ENCODE peak calls at places on chromosome 13, in nine cellular contexts. One of them, this sample, is unnamed.

GRCh38 chr13:30744056-30744684 is 8.8 kb downstream of the ALOX5AP start:
- DNase-seq in gastrocnemius medialis: peak; percentile 35
- DNase-seq in heart left ventricle: no peak
- DNase-seq in adrenal gland: peak; percentile 80
- DNase-seq in endodermal cell: no peak
- DNase-seq in ascending aorta: peak; percentile 74
- DNase-seq in GM23248: peak; percentile 48
- DNase-seq in testis: no peak
- DNase-seq in heart right ventricle: no peak
- DNase-seq in this sample: no peak

GRCh38 chr13:39876258-39876657 is 220.8 kb downstream of the COG6 start:
- DNase-seq in endodermal cell: no peak
- DNase-seq in heart right ventricle: no peak
- DNase-seq in testis: no peak
- DNase-seq in ascending aorta: no peak
- DNase-seq in GM23248: peak; percentile 70
- DNase-seq in heart left ventricle: no peak
- DNase-seq in gastrocnemius medialis: no peak
- DNase-seq in adrenal gland: no peak
- DNase-seq in this sample: no peak

GRCh38 chr13:30020726-30021312 is 170.4 kb upstream of the UBL3 start:
- DNase-seq in gastrocnemius medialis: no peak
- DNase-seq in heart left ventricle: no peak
- DNase-seq in adrenal gland: no peak
- DNase-seq in endodermal cell: no peak
- DNase-seq in testis: no peak
- DNase-seq in ascending aorta: no peak
- DNase-seq in GM23248: peak; percentile 82
- DNase-seq in heart right ventricle: no peak
- DNase-seq in this sample: no peak

GRCh38 chr13:30133554-30133912 is 173.8 kb downstream of the KATNAL1 start:
- DNase-seq in heart left ventricle: no peak
- DNase-seq in testis: no peak
- DNase-seq in heart right ventricle: no peak
- DNase-seq in ascending aorta: no peak
- DNase-seq in adrenal gland: no peak
- DNase-seq in endodermal cell: no peak
- DNase-seq in gastrocnemius medialis: no peak
- DNase-seq in GM23248: no peak
- DNase-seq in this sample: no peak

GRCh38 chr13:49995535-49996165 is 1.2 kb upstream of the TRIM13 start:
- DNase-seq in heart right ventricle: no peak
- DNase-seq in heart left ventricle: no peak
- DNase-seq in ascending aorta: no peak
- DNase-seq in testis: no peak
- DNase-seq in adrenal gland: no peak
- DNase-seq in gastrocnemius medialis: no peak
- DNase-seq in endodermal cell: no peak
- DNase-seq in GM23248: peak; percentile 36
- DNase-seq in this sample: no peak

GRCh38 chr13:83057119-83057518 is 825.2 kb downstream of the SLITRK1 start:
- DNase-seq in heart left ventricle: no peak
- DNase-seq in GM23248: peak; percentile 63
- DNase-seq in heart right ventricle: no peak
- DNase-seq in endodermal cell: no peak
- DNase-seq in ascending aorta: no peak
- DNase-seq in testis: no peak
- DNase-seq in gastrocnemius medialis: no peak
- DNase-seq in adrenal gland: no peak
- DNase-seq in this sample: no peak

GRCh38 chr13:44816701-44817684 is 172.3 kb downstream of the NUFIP1 start:
- DNase-seq in testis: no peak
- DNase-seq in gastrocnemius medialis: no peak
- DNase-seq in ascending aorta: no peak
- DNase-seq in GM23248: peak; percentile 71
- DNase-seq in heart left ventricle: no peak
- DNase-seq in endodermal cell: peak; percentile 43
- DNase-seq in adrenal gland: no peak
- DNase-seq in heart right ventricle: no peak
- DNase-seq in this sample: no peak

GRCh38 chr13:26528527-26528926 is 29.0 kb upstream of the WASF3 start:
- DNase-seq in heart right ventricle: no peak
- DNase-seq in adrenal gland: no peak
- DNase-seq in GM23248: no peak
- DNase-seq in gastrocnemius medialis: no peak
- DNase-seq in ascending aorta: no peak
- DNase-seq in endodermal cell: no peak
- DNase-seq in heart left ventricle: no peak
- DNase-seq in testis: no peak
- DNase-seq in this sample: no peak

GRCh38 chr13:80033286-80033685 is 307.6 kb downstream of the SPRY2 start:
- DNase-seq in endodermal cell: no peak
- DNase-seq in heart left ventricle: no peak
- DNase-seq in GM23248: no peak
- DNase-seq in heart right ventricle: no peak
- DNase-seq in testis: no peak
- DNase-seq in ascending aorta: no peak
- DNase-seq in adrenal gland: no peak
- DNase-seq in gastrocnemius medialis: no peak
- DNase-seq in this sample: no peak

GRCh38 chr13:38670627-38671026 is 16.2 kb upstream of the FREM2 start:
- DNase-seq in heart right ventricle: no peak
- DNase-seq in testis: no peak
- DNase-seq in heart left ventricle: no peak
- DNase-seq in adrenal gland: no peak
- DNase-seq in ascending aorta: no peak
- DNase-seq in GM23248: peak; percentile 53
- DNase-seq in endodermal cell: no peak
- DNase-seq in gastrocnemius medialis: no peak
- DNase-seq in this sample: no peak

GRCh38 chr13:22090114-22090513 is 419.2 kb downstream of the FGF9 start:
- DNase-seq in heart right ventricle: no peak
- DNase-seq in endodermal cell: no peak
- DNase-seq in gastrocnemius medialis: no peak
- DNase-seq in ascending aorta: no peak
- DNase-seq in GM23248: no peak
- DNase-seq in adrenal gland: no peak
- DNase-seq in testis: no peak
- DNase-seq in heart left ventricle: no peak
- DNase-seq in this sample: no peak

GRCh38 chr13:33723772-33724435 is 94.0 kb upstream of the RFC3 start:
- DNase-seq in heart right ventricle: peak; percentile 86
- DNase-seq in ascending aorta: peak; percentile 89
- DNase-seq in adrenal gland: peak; percentile 93
- DNase-seq in gastrocnemius medialis: peak; percentile 62
- DNase-seq in testis: peak; percentile 92
- DNase-seq in heart left ventricle: peak; percentile 74
- DNase-seq in GM23248: peak; percentile 90
- DNase-seq in endodermal cell: peak; percentile 91
- DNase-seq in this sample: peak; percentile 50

GRCh38 chr13:33728271-33729037 is 89.5 kb upstream of the RFC3 start:
- DNase-seq in heart right ventricle: peak; percentile 56
- DNase-seq in gastrocnemius medialis: no peak
- DNase-seq in endodermal cell: no peak
- DNase-seq in adrenal gland: peak; percentile 74
- DNase-seq in ascending aorta: peak; percentile 63
- DNase-seq in heart left ventricle: peak; percentile 66
- DNase-seq in GM23248: peak; percentile 26
- DNase-seq in testis: no peak
- DNase-seq in this sample: no peak

GRCh38 chr13:33725340-33725739 is 92.6 kb upstream of the RFC3 start:
- DNase-seq in adrenal gland: no peak
- DNase-seq in ascending aorta: no peak
- DNase-seq in heart right ventricle: no peak
- DNase-seq in gastrocnemius medialis: no peak
- DNase-seq in endodermal cell: no peak
- DNase-seq in GM23248: no peak
- DNase-seq in testis: no peak
- DNase-seq in heart left ventricle: no peak
- DNase-seq in this sample: no peak

GRCh38 chr13:33730147-33730546 is 87.8 kb upstream of the RFC3 start:
- DNase-seq in heart left ventricle: no peak
- DNase-seq in testis: no peak
- DNase-seq in ascending aorta: no peak
- DNase-seq in endodermal cell: no peak
- DNase-seq in adrenal gland: no peak
- DNase-seq in heart right ventricle: no peak
- DNase-seq in gastrocnemius medialis: no peak
- DNase-seq in GM23248: no peak
- DNase-seq in this sample: no peak

DNA sequence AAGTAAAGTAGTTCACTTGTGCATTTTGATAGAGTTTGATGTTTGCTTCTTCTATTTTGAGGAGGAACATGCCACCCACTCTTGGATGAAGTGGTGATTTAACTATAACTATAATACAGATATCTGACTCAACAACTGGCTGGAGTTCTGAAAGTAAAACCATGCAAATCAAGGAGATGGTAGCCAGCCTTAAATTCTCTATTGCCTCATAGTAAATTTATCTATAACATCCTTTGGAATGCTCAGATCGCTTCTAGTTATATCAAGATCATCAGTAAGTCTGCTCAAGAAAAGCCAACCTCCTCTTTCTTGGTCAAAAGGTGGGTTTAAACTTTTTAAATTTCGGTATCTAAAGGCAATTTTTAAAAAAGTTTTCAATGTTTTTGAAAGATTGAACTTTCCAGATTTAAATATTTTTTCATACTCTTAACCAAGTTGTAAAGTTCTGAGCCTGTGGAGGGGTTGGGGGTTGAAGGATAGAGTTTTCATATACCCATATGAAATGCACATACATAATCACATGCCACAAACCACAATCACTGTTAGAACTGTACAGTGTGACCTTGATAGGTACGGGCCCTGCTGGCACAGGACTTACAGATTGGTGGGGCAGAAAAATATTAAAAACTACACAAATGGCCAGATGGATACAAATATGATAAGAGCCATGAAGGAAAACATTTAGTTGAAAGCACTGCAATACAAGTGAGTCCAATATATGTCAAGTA is 90.4 kb upstream of the RFC3 start:
- DNase-seq in ascending aorta: no peak
- DNase-seq in testis: no peak
- DNase-seq in adrenal gland: no peak
- DNase-seq in heart right ventricle: no peak
- DNase-seq in endodermal cell: no peak
- DNase-seq in GM23248: peak; percentile 35
- DNase-seq in heart left ventricle: no peak
- DNase-seq in gastrocnemius medialis: no peak
- DNase-seq in this sample: no peak
- H3K27ac ChIP-seq in ascending aorta: no peak overlapping the region
- H3K27ac ChIP-seq in testis: no peak overlapping the region
- H3K27ac ChIP-seq in adrenal gland: peak overlapping the region; percentile 64
- H3K27ac ChIP-seq in heart right ventricle: peak overlapping the region; percentile 69
- H3K27ac ChIP-seq in endodermal cell: no peak overlapping the region
- H3K27ac ChIP-seq in GM23248: no peak overlapping the region
- H3K27ac ChIP-seq in heart left ventricle: no peak overlapping the region
- H3K27ac ChIP-seq in gastrocnemius medialis: no peak overlapping the region
- H3K27ac ChIP-seq in this sample: no peak overlapping the region

DNA sequence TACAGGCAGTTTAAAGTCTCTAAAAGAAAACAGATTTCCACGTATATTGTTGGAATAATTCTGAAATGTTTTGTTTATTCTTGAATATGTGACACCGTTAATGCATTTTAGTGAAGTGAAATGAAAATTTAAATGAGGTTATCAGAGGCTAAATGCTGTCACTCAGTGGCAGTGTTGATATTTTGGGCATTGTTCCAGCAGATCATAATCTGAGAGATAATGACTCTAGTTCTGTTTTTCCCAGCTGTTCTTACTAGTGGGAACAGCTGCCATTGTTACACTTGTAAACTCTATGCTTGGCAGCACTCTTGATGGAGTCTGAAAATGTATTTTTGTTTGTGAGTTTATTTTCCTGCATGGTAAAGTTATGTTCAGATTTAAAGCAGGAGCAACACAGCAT is 365.7 kb upstream of the SLC10A2 start:
- DNase-seq in ascending aorta: no peak
- DNase-seq in testis: no peak
- DNase-seq in heart left ventricle: no peak
- DNase-seq in GM23248: no peak
- DNase-seq in gastrocnemius medialis: no peak
- DNase-seq in adrenal gland: no peak
- DNase-seq in endodermal cell: no peak
- DNase-seq in heart right ventricle: no peak
- DNase-seq in this sample: no peak
- H3K36me3 ChIP-seq in ascending aorta: no peaks in the 10 kb centered on the region
- H3K36me3 ChIP-seq in testis: no peaks in the 10 kb centered on the region
- H3K36me3 ChIP-seq in heart left ventricle: no peaks in the 10 kb centered on the region
- H3K36me3 ChIP-seq in GM23248: no peaks in the 10 kb centered on the region
- H3K36me3 ChIP-seq in gastrocnemius medialis: no peaks in the 10 kb centered on the region
- H3K36me3 ChIP-seq in adrenal gland: no peaks in the 10 kb centered on the region
- H3K36me3 ChIP-seq in endodermal cell: no peaks in the 10 kb centered on the region
- H3K36me3 ChIP-seq in heart right ventricle: no peaks in the 10 kb centered on the region
- H3K36me3 ChIP-seq in this sample: no peaks in the 10 kb centered on the region

DNA sequence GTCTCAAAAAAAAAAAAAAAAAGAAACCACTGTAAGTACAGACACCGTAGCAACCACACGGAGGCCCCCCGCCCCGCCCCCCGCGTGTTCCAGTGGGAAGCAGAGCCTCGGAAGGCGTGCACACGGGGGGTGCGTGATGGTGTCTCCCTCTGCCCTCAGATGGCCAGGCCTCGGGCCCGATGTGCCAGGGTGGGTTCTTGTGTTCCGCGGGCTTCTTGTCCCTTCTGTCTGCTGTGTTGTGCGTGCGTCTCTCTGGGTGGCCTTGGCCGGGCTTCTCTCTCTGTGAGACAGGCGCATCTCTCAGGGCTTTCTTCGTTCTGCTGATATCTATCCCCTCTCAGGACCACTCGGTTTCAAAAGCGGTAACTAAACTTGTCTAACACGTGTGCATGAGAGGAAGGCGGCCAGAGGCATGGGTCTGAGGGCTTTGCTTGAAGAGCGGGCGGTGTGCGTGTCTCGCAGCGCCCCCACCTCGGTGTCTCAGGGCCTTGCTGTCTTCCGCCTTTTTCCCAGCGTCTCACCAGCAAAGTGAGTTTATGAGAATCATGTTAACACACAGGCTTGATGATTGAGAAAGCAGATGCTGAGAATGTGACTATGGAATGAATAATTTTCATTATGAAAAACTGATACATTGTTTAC is 12.6 kb downstream of the ATP11A start:
- DNase-seq in endodermal cell: peak; percentile 54
- DNase-seq in gastrocnemius medialis: no peak
- DNase-seq in adrenal gland: peak; percentile 55
- DNase-seq in GM23248: no peak
- DNase-seq in testis: no peak
- DNase-seq in ascending aorta: peak; percentile 56
- DNase-seq in heart left ventricle: no peak
- DNase-seq in heart right ventricle: no peak
- DNase-seq in this sample: no peak
- H3K27ac ChIP-seq in endodermal cell: no peak overlapping the region
- H3K27ac ChIP-seq in gastrocnemius medialis: no peak overlapping the region
- H3K27ac ChIP-seq in adrenal gland: no peak overlapping the region
- H3K27ac ChIP-seq in GM23248: no peak overlapping the region
- H3K27ac ChIP-seq in testis: peak overlapping the region; percentile 68
- H3K27ac ChIP-seq in ascending aorta: no peak overlapping the region
- H3K27ac ChIP-seq in heart left ventricle: no peak overlapping the region
- H3K27ac ChIP-seq in heart right ventricle: no peak overlapping the region
- H3K27ac ChIP-seq in this sample: no peak overlapping the region

DNA sequence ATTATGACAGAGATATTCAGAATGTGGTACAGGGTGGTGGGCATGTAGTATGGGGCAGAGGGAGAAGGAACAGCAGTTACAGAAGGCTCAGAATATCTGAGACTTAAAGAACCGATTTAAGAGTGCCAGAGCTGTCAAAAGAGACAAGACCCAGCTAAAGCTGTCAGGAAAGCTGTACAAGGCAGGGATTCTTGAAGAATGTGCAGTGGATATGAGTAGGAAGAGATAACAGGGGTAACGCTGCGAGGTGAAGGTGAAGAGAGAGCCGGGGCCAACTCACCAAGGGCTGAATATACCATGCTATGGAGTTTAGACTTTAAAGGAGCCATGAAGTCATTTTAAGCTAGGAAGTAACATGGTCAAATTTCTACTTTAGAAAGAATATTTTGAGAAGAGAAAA is 381.0 kb downstream of the DIAPH3 start:
- DNase-seq in adrenal gland: no peak
- DNase-seq in heart right ventricle: no peak
- DNase-seq in testis: no peak
- DNase-seq in heart left ventricle: no peak
- DNase-seq in ascending aorta: no peak
- DNase-seq in gastrocnemius medialis: no peak
- DNase-seq in GM23248: no peak
- DNase-seq in endodermal cell: no peak
- DNase-seq in this sample: no peak
- H3K36me3 ChIP-seq in adrenal gland: no peaks in the 10 kb centered on the region
- H3K36me3 ChIP-seq in heart right ventricle: no peaks in the 10 kb centered on the region
- H3K36me3 ChIP-seq in testis: no peaks in the 10 kb centered on the region
- H3K36me3 ChIP-seq in heart left ventricle: no peaks in the 10 kb centered on the region
- H3K36me3 ChIP-seq in ascending aorta: no peaks in the 10 kb centered on the region
- H3K36me3 ChIP-seq in gastrocnemius medialis: no peaks in the 10 kb centered on the region
- H3K36me3 ChIP-seq in GM23248: no peaks in the 10 kb centered on the region
- H3K36me3 ChIP-seq in endodermal cell: peaks cover 25% of the 10 kb centered on the region
- H3K36me3 ChIP-seq in this sample: no peaks in the 10 kb centered on the region